ENCODE peak calls at places on chromosomes 16 and 17, in five cellular contexts. U, N, G, J and Z are unnamed samples.

GRCh38 chr17:80891096-80892018 is 100.3 kb upstream of the CHMP6 start:
- DNase-seq in U (no peak), N (peak), G (no peak), J (no peak), Z (no peak)

GRCh38 chr17:51371732-51372151 is 111.4 kb downstream of the UTP18 start:
- DNase-seq in U (peak), N (peak), G (peak), J (peak), Z (peak)

GRCh38 chr17:72725432-72726068 is 366.9 kb downstream of the SLC39A11 start:
- DNase-seq in U (peak), N (no peak), G (peak), J (peak), Z (peak)

GRCh38 chr17:82013772-82014321 is 8.8 kb downstream of the CENPX start:
- DNase-seq in U (no peak), N (no peak), G (no peak), J (no peak), Z (no peak)

GRCh38 chr17:75589017-75589918 is 1.7 kb downstream of the MYO15B start:
- DNase-seq in U (peak), N (peak), G (peak), J (peak), Z (peak)

GRCh38 chr17:17694229-17695081 is 13.2 kb downstream of the RAI1 start:
- DNase-seq in U (peak), N (no peak), G (peak), J (peak), Z (peak)

GRCh38 chr16:82672676-82673075 is 45.9 kb downstream of the CDH13 start:
- DNase-seq in U (no peak), N (no peak), G (no peak), J (no peak), Z (no peak)

GRCh38 chr17:17041018-17041521 is 1.2 kb upstream of the MPRIP start:
- DNase-seq in U (no peak), N (peak), G (no peak), J (no peak), Z (no peak)